ENCODE peak calls at places on chromosomes 4 and X, in four cellular contexts. I, U, O and R are unnamed samples.

GRCh38 chr4:187827631-187828030 is 167.9 kb upstream of the ZFP42 start:
- DNase-seq in I (no peak), U (no peak), O (no peak), R (no peak)

GRCh38 chr4:98290511-98290910 is 29.3 kb downstream of the RAP1GDS1 start:
- DNase-seq in I (no peak), U (no peak), O (no peak), R (no peak)

GRCh38 chrX:151370906-151371305 is 26.1 kb upstream of the VMA21 start:
- DNase-seq in I (peak), U (peak), O (peak), R (no peak)

GRCh38 chrX:133045986-133046385 is 50.9 kb downstream of the USP26 start:
- DNase-seq in I (no peak), U (no peak), O (peak), R (no peak)

GRCh38 chr4:186724861-186725419 is 1.3 kb upstream of the FAT1 start:
- DNase-seq in I (no peak), U (no peak), O (no peak), R (no peak)

GRCh38 chrX:153492543-153492942 is 2.2 kb upstream of the BGN start:
- DNase-seq in I (no peak), U (peak), O (no peak), R (no peak)

GRCh38 chr4:26839534-26839951 is 21.1 kb upstream of the STIM2 start:
- DNase-seq in I (peak), U (no peak), O (no peak), R (no peak)

GRCh38 chrX:2330910-2331309 is 169.9 kb downstream of the DHRSX start:
- DNase-seq in I (no peak), U (no peak), O (no peak), R (no peak)

GRCh38 chrX:1476682-1477081 is 24.0 kb upstream of the ASMTL start:
- DNase-seq in I (no peak), U (no peak), O (no peak), R (no peak)

GRCh38 chr4:186149872-186150271 is 41.5 kb upstream of the CYP4V2 start:
- DNase-seq in I (no peak), U (peak), O (peak), R (no peak)

GRCh38 chrX:132184871-132185270 is 34.4 kb downstream of the RAP2C start:
- DNase-seq in I (no peak), U (no peak), O (no peak), R (no peak)

GRCh38 chrX:40300286-40300890 is 202.6 kb upstream of the BCOR start:
- DNase-seq in I (no peak), U (no peak), O (peak), R (no peak)

GRCh38 chrX:46178763-46179162 is 366.5 kb downstream of the ZNF674 start:
- DNase-seq in I (no peak), U (no peak), O (no peak), R (peak)

GRCh38 chrX:103356023-103356798 is at the start of gene TCEAL9:
- DNase-seq in I (peak), U (peak), O (peak), R (no peak)

GRCh38 chr4:62510228-62510627 is 1310.1 kb downstream of the ADGRL3 start:
- DNase-seq in I (no peak), U (no peak), O (no peak), R (no peak)

GRCh38 chr4:148426643-148427042 is 15.6 kb downstream of the NR3C2 start:
- DNase-seq in I (no peak), U (no peak), O (no peak), R (no peak)

GRCh38 chrX:45518552-45518951 is 317.9 kb upstream of the DIPK2B start:
- DNase-seq in I (no peak), U (no peak), O (no peak), R (no peak)

GRCh38 chrX:135973025-135973547 is 702 bp downstream of the MMGT1 start:
- DNase-seq in I (no peak), U (peak), O (no peak), R (no peak)

GRCh38 chr4:52657630-52658501 is 1.2 kb downstream of the USP46 start:
- DNase-seq in I (peak), U (no peak), O (no peak), R (no peak)

GRCh38 chrX:120336899-120337298 is 25.0 kb upstream of the ATP1B4 start:
- DNase-seq in I (no peak), U (no peak), O (no peak), R (no peak)
- TF ChIP-seq NFIC in I (no peak), U (no peak), O (no peak), R (no peak)

GRCh38 chr4:108742451-108742850 is 20.4 kb downstream of the ETNPPL start:
- DNase-seq in I (no peak), U (no peak), O (no peak), R (no peak)
- TF ChIP-seq NFIC in I (no peak), U (no peak), O (no peak), R (no peak)

GRCh38 chr4:87843936-87844335 is 11.2 kb downstream of the MEPE start:
- DNase-seq in I (no peak), U (no peak), O (no peak), R (no peak)

GRCh38 chr4:87839309-87839946 is 6.7 kb downstream of the MEPE start:
- DNase-seq in I (no peak), U (peak), O (no peak), R (no peak)

GRCh38 chr4:87848622-87849351 is 16.0 kb downstream of the MEPE start:
- DNase-seq in I (peak), U (peak), O (peak), R (no peak)

GRCh38 chr4:87840149-87840548 is 7.4 kb downstream of the MEPE start:
- DNase-seq in I (no peak), U (no peak), O (no peak), R (no peak)

GRCh38 chr4:87844476-87844875 is 11.7 kb downstream of the MEPE start:
- DNase-seq in I (no peak), U (no peak), O (no peak), R (no peak)
- TF ChIP-seq NFIC in I (no peak), U (no peak), O (no peak), R (no peak)

GRCh38 chr4:128707864-128708263 is 101.6 kb upstream of the JADE1 start:
- DNase-seq in I (no peak), U (no peak), O (no peak), R (no peak)

GRCh38 chr4:128711361-128711760 is 98.1 kb upstream of the JADE1 start:
- DNase-seq in I (peak), U (no peak), O (no peak), R (no peak)

GRCh38 chr4:128703948-128704347 is 105.6 kb upstream of the JADE1 start:
- DNase-seq in I (no peak), U (no peak), O (no peak), R (no peak)

DNA sequence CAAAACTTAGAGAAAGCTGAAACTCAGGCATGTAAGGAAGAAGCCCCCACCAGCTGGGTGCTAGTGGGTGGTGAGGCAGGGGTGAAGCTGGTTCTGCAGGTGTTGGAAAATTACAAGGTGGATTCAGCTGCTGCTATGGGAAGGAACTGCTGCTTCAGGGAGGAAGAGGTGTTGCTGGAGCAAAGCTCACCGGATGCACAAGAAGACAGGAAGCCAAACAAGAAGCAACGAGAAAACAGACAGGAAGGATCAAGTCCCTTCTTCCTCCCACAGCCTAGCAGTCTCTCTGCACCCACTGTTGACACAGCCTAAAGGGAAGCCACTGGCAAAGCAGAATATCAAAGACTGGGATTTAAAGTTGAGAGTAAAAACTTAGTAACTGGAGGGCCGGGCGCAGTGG is 100.2 kb upstream of the JADE1 start:
- DNase-seq in I (no peak), U (no peak), O (no peak), R (no peak)
- TF ChIP-seq NFIC in I (no peak), U (no peak), O (no peak), R (no peak)

DNA sequence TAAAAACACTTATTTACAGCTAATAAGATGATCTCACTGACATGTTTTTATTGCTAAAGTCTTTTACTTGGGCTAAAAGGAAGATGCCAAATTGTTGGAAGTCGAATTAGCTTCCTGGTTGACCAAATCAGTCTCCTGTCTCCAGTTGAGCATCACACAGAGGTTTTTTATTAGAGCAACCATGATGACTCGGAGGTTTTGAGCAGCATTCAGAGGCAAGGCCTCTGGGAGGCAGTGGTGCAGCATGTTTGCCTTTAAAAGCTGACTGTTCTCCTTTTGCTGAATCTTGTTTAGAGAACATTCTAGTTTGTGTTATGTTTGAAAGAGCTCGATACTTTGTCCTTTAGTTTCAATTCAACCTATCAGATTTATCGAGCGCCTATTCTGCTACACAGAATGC is 2.1 kb downstream of the UCHL1 start:
- DNase-seq in I (peak), U (no peak), O (peak), R (no peak)
- TF ChIP-seq NFIC in I (no peak), U (no peak), O (no peak), R (no peak)

DNA sequence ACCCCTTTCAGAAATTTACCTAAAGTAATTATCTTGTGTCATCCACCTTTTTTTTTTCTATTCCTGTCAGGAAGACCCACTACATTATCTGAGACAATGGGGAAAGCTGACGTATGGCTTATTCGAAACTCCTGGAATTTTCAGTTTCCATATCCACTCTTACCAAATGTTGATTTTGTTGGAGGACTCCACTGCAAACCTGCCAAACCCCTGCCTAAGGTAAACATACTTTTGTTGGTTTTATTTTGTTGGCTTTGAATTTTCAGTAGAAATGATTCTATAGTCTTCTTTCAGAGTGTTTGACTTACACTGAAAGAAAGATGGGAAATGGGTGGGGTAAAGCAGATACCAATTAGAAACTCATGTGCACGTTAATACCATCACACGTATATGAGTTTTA is 2.2 kb downstream of the UGT2B7 start:
- DNase-seq in I (no peak), U (no peak), O (peak), R (no peak)
- TF ChIP-seq NFIC in I (no peak), U (no peak), O (peak), R (no peak)

GRCh38 chrX:130578906-130579305 is 177.1 kb downstream of the RBMX2 start:
- DNase-seq in I (no peak), U (no peak), O (no peak), R (no peak)

GRCh38 chrX:130577431-130577830 is 175.6 kb downstream of the RBMX2 start:
- DNase-seq in I (no peak), U (no peak), O (no peak), R (no peak)

GRCh38 chrX:130575831-130576404 is 174.1 kb downstream of the RBMX2 start:
- DNase-seq in I (peak), U (peak), O (peak), R (no peak)
- TF ChIP-seq NFIC in I (no peak), U (no peak), O (no peak), R (no peak)

GRCh38 chr4:158858410-158859189 is 89.8 kb downstream of the FNIP2 start:
- DNase-seq in I (no peak), U (no peak), O (peak), R (no peak)
- TF ChIP-seq NFIC in I (peak), U (no peak), O (no peak), R (no peak)